ENCODE peak calls at places on chromosomes 13 and 19, in ten cellular contexts. B is HL-60, N is spleen, X is H1, A is Panc1, Z is GM23338, P is SK-N-SH, G is upper lobe of left lung, J is transverse colon, Q is suprapubic skin. D is an unnamed sample.

GRCh38 chr19:51070334-51070886 is 5.5 kb upstream of the KLK13 start:
- DNase-seq in Q (no peak), P (no peak), A (no peak), J (no peak), X (no peak), B (no peak), Z (no peak), G (no peak), N (no peak), D (no peak)

GRCh38 chr13:50617134-50617721 is 226.3 kb downstream of the DLEU7 start:
- DNase-seq in Z (no peak), P (no peak), A (peak), G (no peak), B (no peak), Q (no peak), J (no peak), X (no peak), N (no peak), D (no peak)

GRCh38 chr19:42497492-42498226 is 30.6 kb downstream of the CEACAM1 start:
- DNase-seq in A (no peak), J (peak), Q (no peak), G (no peak), X (no peak), N (no peak), P (no peak), B (no peak), Z (no peak), D (no peak)

GRCh38 chr19:51139299-51140018 is 2.6 kb upstream of the SIGLEC7 start:
- DNase-seq in N (no peak), P (no peak), Q (no peak), B (peak), Z (no peak), G (no peak), X (no peak), J (no peak), A (no peak), D (no peak)

GRCh38 chr19:51325161-51325979 is 13.9 kb downstream of the IGLON5 start:
- DNase-seq in N (peak), A (no peak), J (no peak), G (no peak), B (peak), X (no peak), P (no peak), Q (no peak), Z (no peak), D (no peak)

GRCh38 chr13:35552172-35552844 is 75.8 kb upstream of the MAB21L1 start:
- DNase-seq in X (no peak), Q (no peak), P (no peak), N (no peak), J (no peak), Z (no peak), G (no peak), A (no peak), B (no peak), D (no peak)

GRCh38 chr19:42201489-42202289 is 15.8 kb downstream of the DEDD2 start:
- DNase-seq in A (no peak), X (no peak), N (peak), G (no peak), Q (no peak), B (peak), J (peak), Z (no peak), P (no peak), D (no peak)

GRCh38 chr19:35045667-35046300 is 4.3 kb downstream of the HPN start:
- DNase-seq in X (no peak), A (no peak), B (peak), G (no peak), Z (peak), N (no peak), P (peak), J (no peak), Q (no peak), D (no peak)

GRCh38 chr13:19888799-19889198 is 25.4 kb upstream of the ZMYM5 start:
- DNase-seq in X (no peak), N (no peak), Z (no peak), G (no peak), A (no peak), Q (no peak), B (no peak), J (no peak), P (peak), D (no peak)

GRCh38 chr19:11425719-11426457 is 6.8 kb upstream of the RGL3 start:
- DNase-seq in Z (peak), Q (no peak), J (no peak), X (peak), A (no peak), G (no peak), P (peak), B (no peak), N (no peak), D (no peak)

GRCh38 chr13:73556902-73557301 is 498.1 kb downstream of the KLF5 start:
- DNase-seq in Q (no peak), J (no peak), P (no peak), X (no peak), B (no peak), G (no peak), A (no peak), Z (no peak), N (no peak), D (no peak)

GRCh38 chr13:74171621-74172020 is 37.4 kb upstream of the KLF12 start:
- DNase-seq in P (no peak), A (no peak), Z (no peak), J (no peak), N (no peak), Q (no peak), X (no peak), G (no peak), B (no peak), D (no peak)

GRCh38 chr13:21010621-21011020 is 50.8 kb downstream of the LATS2 start:
- DNase-seq in J (no peak), A (no peak), G (no peak), X (no peak), P (no peak), Z (peak), B (no peak), Q (no peak), N (no peak), D (no peak)

GRCh38 chr13:86193281-86193680 is 394.1 kb upstream of the SLITRK6 start:
- DNase-seq in Q (no peak), A (no peak), N (no peak), G (no peak), J (no peak), X (no peak), B (no peak), P (no peak), Z (no peak), D (no peak)

GRCh38 chr13:84126671-84127171 is 244.4 kb upstream of the SLITRK1 start:
- DNase-seq in B (no peak), Z (no peak), Q (no peak), J (no peak), G (peak), P (no peak), A (no peak), N (peak), X (no peak), D (no peak)

GRCh38 chr13:99900960-99901359 is 70.6 kb downstream of the ZIC5 start:
- DNase-seq in B (no peak), N (no peak), J (no peak), G (no peak), Z (no peak), A (no peak), X (no peak), Q (no peak), P (no peak), D (no peak)

GRCh38 chr13:35472308-35473008 is 4.0 kb downstream of the MAB21L1 start:
- DNase-seq in P (peak), A (no peak), Z (peak), X (no peak), N (no peak), Q (no peak), J (no peak), G (no peak), B (no peak), D (no peak)

GRCh38 chr13:51823861-51824260 is 19.9 kb upstream of the DHRS12 start:
- DNase-seq in B (no peak), Z (no peak), J (no peak), Q (no peak), G (no peak), N (no peak), A (no peak), P (no peak), X (no peak), D (no peak)

GRCh38 chr19:47713046-47714021 is at the start of gene EHD2:
- DNase-seq in G (peak), B (peak), P (peak), J (peak), A (no peak), Q (no peak), N (peak), X (peak), Z (peak), D (peak)

GRCh38 chr19:49881672-49882394 is 4.3 kb downstream of the TBC1D17 start:
- DNase-seq in A (no peak), P (peak), N (no peak), Q (no peak), G (peak), J (no peak), X (peak), Z (peak), B (no peak), D (no peak)

DNA sequence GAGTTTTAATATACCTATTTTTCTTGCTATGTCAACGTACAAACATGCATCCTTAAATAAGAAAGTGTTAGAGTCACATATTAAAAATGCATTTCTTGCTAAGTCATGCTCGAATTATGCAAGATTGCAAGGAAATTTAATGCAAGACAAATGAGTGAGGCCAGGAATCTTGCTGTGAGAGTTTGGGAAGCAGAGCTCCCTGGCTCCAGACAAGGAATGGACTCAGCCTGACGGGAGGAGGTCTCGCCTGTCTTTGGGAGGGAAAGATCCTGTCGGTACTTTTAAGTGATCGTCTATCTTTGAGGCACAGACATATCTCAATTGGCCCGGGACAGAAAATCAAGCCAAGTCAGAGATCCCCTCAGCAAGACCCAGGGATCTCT is 39.2 kb downstream of the RFX2 start:
- DNase-seq in G (no peak), Z (no peak), B (no peak), N (no peak), A (no peak), Q (no peak), X (no peak), P (no peak), J (no peak), D (peak)
- TF ChIP-seq POLR2AphosphoS5 in G (no peak), Z (no peak), B (no peak), N (no peak), A (no peak), Q (no peak), X (no peak), P (no peak), J (no peak), D (no peak)

GRCh38 chr19:12495002-12495802 is 10.6 kb upstream of the ZNF709 start:
- DNase-seq in N (peak), Z (peak), A (peak), X (peak), B (peak), J (peak), P (peak), G (peak), Q (peak), D (peak)
- TF ChIP-seq CTCF in N (no peak), Z (no peak), A (peak), X (peak), B (no peak), J (no peak), P (peak), G (peak), Q (no peak), D (no peak)

DNA sequence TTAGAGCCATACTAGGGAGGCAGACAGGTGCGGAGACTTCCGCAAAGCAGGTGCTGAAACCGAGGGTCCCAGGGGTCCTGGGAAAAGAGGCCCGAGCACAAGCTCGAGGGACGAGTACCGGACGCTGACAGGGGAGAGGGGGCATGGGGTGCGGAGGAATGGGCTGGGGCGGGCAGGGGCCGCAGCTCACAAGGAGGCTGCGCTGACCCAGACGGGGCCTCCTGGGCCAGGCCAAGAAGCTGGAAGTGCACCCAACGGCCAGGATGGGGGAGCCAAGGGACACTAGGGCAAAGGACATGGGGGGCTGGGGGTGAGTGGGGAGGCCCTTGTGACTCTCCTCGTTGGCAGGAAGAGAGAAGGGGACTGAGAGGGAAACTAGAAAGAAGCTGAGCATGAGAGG is 1.8 kb downstream of the POLR2E start:
- DNase-seq in X (no peak), A (no peak), G (peak), J (no peak), P (no peak), Q (no peak), Z (no peak), B (no peak), N (no peak), D (no peak)
- H3K4me3 ChIP-seq in X (no peak), A (peak), G (no peak), J (no peak), P (no peak), Q (peak), Z (peak), B (no peak), N (peak), D (peak)

GRCh38 chr13:53052675-53053074 is 24.1 kb downstream of the OLFM4 start:
- DNase-seq in Q (no peak), Z (no peak), B (no peak), N (no peak), A (no peak), G (no peak), J (no peak), P (no peak), X (no peak), D (no peak)
- TF ChIP-seq POLR2AphosphoS5 in Q (no peak), Z (no peak), B (no peak), N (no peak), A (no peak), G (no peak), J (no peak), P (no peak), X (no peak), D (no peak)

DNA sequence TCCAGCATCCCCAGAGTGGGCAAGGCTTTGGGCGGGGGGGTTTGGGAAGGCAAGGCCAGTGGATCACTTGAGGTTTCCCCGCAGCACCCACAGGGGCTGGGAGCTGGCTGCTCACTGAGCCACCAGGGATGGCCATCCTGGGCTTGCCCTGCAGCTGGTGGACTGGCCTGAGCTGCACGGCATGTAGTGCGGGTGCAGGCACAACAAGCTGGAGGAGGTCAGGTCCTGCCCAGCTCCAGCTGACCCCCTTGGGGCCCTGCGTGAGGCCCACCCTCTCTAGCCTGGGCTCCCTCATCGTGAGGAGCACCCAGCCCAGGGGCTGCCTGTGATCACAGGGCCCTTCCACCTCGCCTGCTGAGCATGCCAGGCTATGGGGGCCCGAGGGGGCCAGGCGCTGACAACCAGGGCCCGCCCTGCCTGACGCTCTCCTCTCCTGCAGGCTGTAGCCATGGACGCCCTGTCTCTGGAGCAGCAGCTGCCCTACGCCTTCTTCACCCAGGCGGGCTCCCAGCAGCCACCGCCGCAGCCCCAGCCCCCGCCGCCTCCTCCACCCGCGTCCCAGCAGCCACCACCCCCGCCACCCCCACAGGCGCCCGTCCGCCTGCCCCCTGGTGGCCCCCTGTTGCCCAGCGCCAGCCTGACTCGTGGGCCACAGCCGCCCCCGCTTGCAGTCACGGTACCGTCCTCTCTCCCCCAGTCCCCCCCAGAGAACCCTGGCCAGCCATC is 22.9 kb downstream of the COMP start:
- DNase-seq in P (peak), G (peak), X (no peak), N (no peak), B (no peak), Z (peak), Q (no peak), A (no peak), J (no peak), D (no peak)
- TF ChIP-seq CTCF in P (peak), G (no peak), X (no peak), N (no peak), B (no peak), Z (no peak), Q (no peak), A (no peak), J (no peak), D (no peak)

DNA sequence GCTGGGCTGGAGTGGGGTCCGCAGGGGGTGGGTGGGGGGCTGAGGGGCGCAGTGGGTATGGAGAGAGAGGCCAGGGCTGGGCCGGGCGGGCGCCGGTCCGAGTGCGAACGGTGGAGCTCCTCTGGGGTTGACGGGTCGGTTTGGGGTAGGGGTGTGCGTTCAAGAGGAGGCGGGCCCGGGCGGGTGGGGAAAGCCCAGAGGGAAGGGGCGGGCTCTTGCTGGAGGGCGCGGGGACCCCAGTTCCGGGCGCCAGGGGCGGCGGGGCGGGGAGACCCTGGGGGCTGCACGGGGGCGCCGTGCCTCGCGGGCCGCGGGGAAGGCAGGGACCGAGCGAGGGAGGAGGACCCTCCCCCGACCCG is 8.0 kb upstream of the SHISA7 start:
- DNase-seq in J (no peak), Q (no peak), N (no peak), B (no peak), G (peak), Z (peak), X (no peak), P (no peak), A (no peak), D (no peak)
- H3K4me3 ChIP-seq in J (no peak), Q (peak), N (peak), B (no peak), G (no peak), Z (peak), X (peak), P (no peak), A (peak), D (no peak)

DNA sequence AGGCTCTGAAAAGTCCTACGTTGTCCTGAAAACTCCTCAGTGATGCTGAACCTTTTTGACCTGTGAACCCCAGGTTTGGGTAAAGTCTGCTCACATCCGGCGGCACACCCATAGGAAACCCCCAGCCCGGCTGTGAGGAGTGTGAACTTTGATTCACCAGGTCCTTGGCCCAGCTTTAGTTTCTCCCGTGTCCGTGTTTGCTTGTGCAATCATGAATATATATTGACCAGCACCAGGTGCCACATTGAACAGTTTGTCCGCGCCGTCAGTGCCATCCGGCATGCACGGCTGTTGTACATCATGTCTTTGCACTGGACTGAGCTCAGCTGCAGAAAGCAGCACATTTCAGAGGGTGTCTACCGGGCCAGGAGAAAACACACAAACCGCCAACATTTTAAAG is 45.3 kb downstream of the NFIC start:
- DNase-seq in P (no peak), Q (no peak), Z (no peak), J (no peak), N (no peak), A (no peak), G (no peak), X (no peak), B (no peak), D (no peak)
- TF ChIP-seq POLR2AphosphoS5 in P (no peak), Q (no peak), Z (no peak), J (no peak), N (no peak), A (no peak), G (no peak), X (no peak), B (no peak), D (no peak)

GRCh38 chr13:109918179-109918651 is 131.8 kb upstream of the IRS2 start:
- DNase-seq in N (no peak), P (no peak), B (no peak), Z (no peak), J (no peak), X (no peak), Q (no peak), G (no peak), A (no peak), D (no peak)
- TF ChIP-seq CTCF in N (no peak), P (no peak), B (no peak), Z (no peak), J (no peak), X (no peak), Q (no peak), G (no peak), A (no peak), D (no peak)